ENCODE peak calls at places on chromosomes 7 and 10, in eight cellular contexts. V, X, N, H, Z, O, Y and I are unnamed samples.

GRCh38 chr7:117137868-117138267 is 184.6 kb downstream of the ST7 start:
- DNase-seq in H (no peak), O (no peak), X (no peak), V (no peak), Y (peak; percentile 84), Z (no peak), N (no peak), I (no peak)

GRCh38 chr10:77416327-77417135 is 221.1 kb downstream of the KCNMA1 start:
- DNase-seq in H (no peak), X (peak; percentile 90), Z (no peak), Y (peak; percentile 55), N (no peak), V (peak; percentile 71), O (peak; percentile 35), I (no peak)

GRCh38 chr10:77027141-77027540 is 610.5 kb downstream of the KCNMA1 start:
- DNase-seq in X (no peak), V (no peak), N (no peak), Y (no peak), Z (no peak), H (no peak), O (no peak), I (no peak)

GRCh38 chr7:155289949-155290501 is 7.7 kb upstream of the INSIG1 start:
- DNase-seq in X (no peak), Z (no peak), Y (no peak), H (no peak), O (no peak), V (no peak), N (no peak), I (no peak)

GRCh38 chr10:103100620-103101019 is 92.5 kb downstream of the NT5C2 start:
- DNase-seq in H (no peak), V (no peak), N (no peak), O (no peak), Y (no peak), Z (no peak), X (no peak), I (no peak)

GRCh38 chr10:95221124-95221523 is 27.1 kb downstream of the ACSM6 start:
- DNase-seq in Z (no peak), N (no peak), H (no peak), Y (no peak), O (no peak), X (peak; percentile 57), V (no peak), I (no peak)

GRCh38 chr7:28748934-28749584 is 209.1 kb downstream of the TRIL start:
- DNase-seq in V (peak; percentile 73), O (peak; percentile 62), Z (no peak), X (peak; percentile 53), N (peak; percentile 17), H (no peak), Y (peak; percentile 48), I (no peak)

GRCh38 chr7:22485189-22485588 is 14.8 kb downstream of the STEAP1B start:
- DNase-seq in H (no peak), X (peak; percentile 37), N (no peak), Y (no peak), V (no peak), Z (no peak), O (no peak), I (no peak)

GRCh38 chr10:10479465-10479864 is 538.2 kb upstream of the CELF2 start:
- DNase-seq in O (no peak), H (no peak), N (no peak), Z (no peak), Y (no peak), X (no peak), V (no peak), I (no peak)

GRCh38 chr7:155467846-155468821 is 10.2 kb downstream of the EN2 start:
- DNase-seq in H (no peak), X (no peak), V (no peak), O (no peak), Y (no peak), N (no peak), Z (no peak), I (no peak)

GRCh38 chr7:70229242-70229641 is 631.0 kb downstream of the AUTS2 start:
- DNase-seq in H (no peak), Y (no peak), X (no peak), O (no peak), V (peak; percentile 13), Z (no peak), N (no peak), I (no peak)

GRCh38 chr7:25830228-25830627 is 321.8 kb upstream of the NFE2L3 start:
- DNase-seq in O (no peak), Z (no peak), V (no peak), H (no peak), Y (no peak), X (no peak), N (no peak), I (no peak)

GRCh38 chr10:98141484-98142073 is 7.1 kb downstream of the R3HCC1L start:
- DNase-seq in Y (no peak), H (no peak), N (peak; percentile 12), O (no peak), V (no peak), X (no peak), Z (no peak), I (no peak)

GRCh38 chr7:135919071-135919841 is 57.9 kb downstream of the MTPN start:
- DNase-seq in Z (no peak), Y (no peak), N (no peak), H (no peak), O (no peak), V (no peak), X (no peak), I (no peak)

GRCh38 chr10:92990615-92991014 is 70.0 kb upstream of the CYP26C1 start:
- DNase-seq in Y (no peak), O (peak; percentile 27), H (no peak), V (peak; percentile 33), X (peak; percentile 31), N (peak; percentile 36), Z (no peak), I (no peak)

GRCh38 chr10:77680065-77680464 is 42.5 kb upstream of the KCNMA1 start:
- DNase-seq in Y (no peak), X (no peak), N (no peak), V (no peak), H (no peak), O (no peak), Z (no peak), I (no peak)

GRCh38 chr7:151817981-151818673 is 58.8 kb downstream of the PRKAG2 start:
- DNase-seq in N (no peak), Z (no peak), O (no peak), Y (no peak), V (no peak), X (no peak), H (no peak), I (no peak)

GRCh38 chr7:107538001-107538400 is 25.7 kb downstream of the COG5 start:
- DNase-seq in O (no peak), Y (no peak), H (no peak), Z (peak; percentile 79), V (no peak), X (no peak), N (no peak), I (no peak)

GRCh38 chr7:12731214-12731656 is 43.8 kb downstream of the ARL4A start:
- DNase-seq in H (no peak), N (no peak), Y (peak; percentile 38), O (peak; percentile 36), X (no peak), V (peak; percentile 63), Z (no peak), I (no peak)

GRCh38 chr10:97590748-97591139 is 1.2 kb downstream of the C10orf62 start:
- DNase-seq in X (no peak), Z (no peak), Y (no peak), V (no peak), N (no peak), H (no peak), O (no peak), I (no peak)

GRCh38 chr10:1549591-1550290 is 187.6 kb downstream of the ADARB2 start:
- DNase-seq in N (no peak), Z (no peak), H (no peak), X (no peak), Y (no peak), O (no peak), V (no peak), I (no peak)

GRCh38 chr10:56068473-56069263 is 292.4 kb downstream of the ZWINT start:
- DNase-seq in N (no peak), H (no peak), Y (no peak), O (no peak), X (no peak), Z (no peak), V (no peak), I (no peak)

GRCh38 chr10:132443605-132443997 is 46.6 kb downstream of the PWWP2B start:
- DNase-seq in Z (no peak), X (peak; percentile 38), Y (no peak), O (no peak), N (peak; percentile 67), V (peak; percentile 40), H (no peak), I (peak; percentile 78)
- TF ChIP-seq CTCF in Z (no peak), X (peak; percentile 84), Y (peak; percentile 44), O (peak; percentile 21), N (peak; percentile 41), V (peak; percentile 44), H (peak; percentile 63), I (peak; percentile 74)

GRCh38 chr10:125479059-125479458 is 203.9 kb downstream of the TEX36 start:
- DNase-seq in H (no peak), X (peak; percentile 9), V (peak; percentile 15), Z (no peak), Y (peak; percentile 7), O (no peak), N (no peak), I (no peak)
- TF ChIP-seq CTCF in H (no peak), X (no peak), V (no peak), Z (no peak), Y (no peak), O (no peak), N (no peak), I (no peak)

DNA sequence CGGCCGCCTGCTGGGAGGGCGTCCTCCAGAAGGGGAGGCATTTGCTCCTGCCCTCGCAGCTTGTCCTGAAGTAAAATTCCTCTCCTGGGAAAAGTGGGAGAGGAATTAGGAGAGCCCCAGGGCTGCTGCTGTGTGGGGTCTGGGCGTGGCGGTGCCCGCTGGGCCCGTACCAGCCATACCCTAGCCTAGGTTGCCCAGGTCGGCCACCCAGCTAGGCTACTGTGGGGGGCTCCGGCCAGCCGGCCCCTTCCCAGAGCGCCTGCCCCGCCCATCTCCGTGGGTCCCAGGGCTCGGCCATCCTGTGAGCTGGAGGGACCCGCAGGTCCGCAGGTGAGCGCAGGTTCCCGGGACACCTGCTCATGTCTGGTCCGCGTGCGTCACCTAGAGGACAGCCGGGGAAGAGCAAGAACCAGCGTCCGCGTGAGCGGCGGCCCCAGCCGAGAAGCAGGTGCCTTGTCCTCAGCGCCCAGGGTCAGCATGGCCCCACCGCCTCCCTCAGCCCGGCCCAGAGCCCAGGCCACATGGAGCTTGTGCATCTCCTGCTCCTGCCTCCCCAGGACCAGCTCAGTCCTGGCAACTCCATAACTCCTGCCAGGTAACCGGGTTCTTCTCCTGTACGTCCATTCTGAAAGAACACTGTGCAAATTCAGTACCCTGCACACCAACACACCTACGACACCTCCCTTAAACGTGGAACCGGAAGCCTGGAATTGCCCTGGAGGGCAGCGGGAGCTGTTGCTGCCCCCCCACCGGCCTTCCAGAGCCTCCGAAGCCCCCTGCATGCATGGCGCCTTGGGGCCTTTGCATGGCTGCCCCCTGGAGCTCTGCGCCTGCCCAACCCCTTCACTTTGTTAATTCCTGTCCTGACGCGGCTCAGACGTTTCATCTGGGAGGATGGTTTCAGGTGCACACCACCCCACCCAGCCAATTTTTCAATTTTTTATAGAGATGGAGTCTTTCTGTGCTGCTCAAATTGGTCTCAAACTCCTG is 22.8 kb upstream of the FOXL3 start:
- DNase-seq in N (no peak), V (no peak), Z (peak; percentile 89), X (no peak), Y (no peak), O (no peak), H (no peak), I (no peak)
- TF ChIP-seq CTCF in N (no peak), V (no peak), Z (no peak), X (peak; percentile 31), Y (no peak), O (no peak), H (no peak), I (no peak)

GRCh38 chr7:95342642-95343252 is 18.4 kb upstream of the PON1 start:
- DNase-seq in N (no peak), O (no peak), Z (no peak), H (no peak), Y (peak; percentile 1), V (no peak), X (no peak), I (no peak)
- TF ChIP-seq CTCF in N (no peak), O (no peak), Z (no peak), H (no peak), Y (peak; percentile 14), V (peak; percentile 1), X (peak; percentile 36), I (no peak)